ENCODE peak calls at places on chromosomes 3 and 15, in six cellular contexts. I is astrocyte, B is right cardiac atrium, S is tibial nerve, E is ovary, H is aorta. W is an unnamed sample.

GRCh38 chr3:133536635-133536980 is 36.9 kb upstream of the CDV3 start:
- DNase-seq in I (no peak), B (peak; percentile 48), S (no peak), E (no peak), H (no peak), W (no peak)

GRCh38 chr3:71928215-71928614 is 143.3 kb upstream of the PROK2 start:
- DNase-seq in I (no peak), B (no peak), S (no peak), E (no peak), H (no peak), W (no peak)

GRCh38 chr3:25155696-25156471 is 272.2 kb upstream of the RARB start:
- DNase-seq in I (peak; percentile 77), B (no peak), S (no peak), E (no peak), H (no peak), W (no peak)

GRCh38 chr3:46378426-46378942 is 7.7 kb downstream of the CCR5 start:
- DNase-seq in I (peak; percentile 17), B (peak; percentile 83), S (peak; percentile 35), E (peak; percentile 50), H (peak; percentile 82), W (peak; percentile 67)

GRCh38 chr15:93719941-93720351 is 511.4 kb upstream of the MCTP2 start:
- DNase-seq in I (peak; percentile 52), B (no peak), S (no peak), E (no peak), H (no peak), W (no peak)

GRCh38 chr3:11140054-11140712 is 14.1 kb upstream of the HRH1 start:
- DNase-seq in I (peak; percentile 91), B (peak; percentile 66), S (peak; percentile 49), E (no peak), H (peak; percentile 79), W (peak; percentile 45)

GRCh38 chr3:183579967-183580720 is 24.6 kb upstream of the KLHL6 start:
- DNase-seq in I (no peak), B (peak; percentile 61), S (no peak), E (peak; percentile 64), H (no peak), W (peak; percentile 38)

GRCh38 chr3:138362536-138362935 is 14.2 kb downstream of the MRAS start:
- DNase-seq in I (no peak), B (no peak), S (no peak), E (no peak), H (no peak), W (no peak)

GRCh38 chr3:159186581-159186980 is 384.7 kb downstream of the MFSD1 start:
- DNase-seq in I (no peak), B (no peak), S (no peak), E (no peak), H (no peak), W (no peak)

GRCh38 chr3:184789314-184789998 is 22.5 kb upstream of the VPS8 start:
- DNase-seq in I (no peak), B (no peak), S (no peak), E (no peak), H (no peak), W (no peak)

GRCh38 chr3:38039101-38039898 is at the start of gene DLEC1:
- DNase-seq in I (peak; percentile 47), B (peak; percentile 92), S (no peak), E (peak; percentile 76), H (peak; percentile 88), W (peak; percentile 65)

GRCh38 chr3:194255252-194256039 is 95.7 kb downstream of the CPN2 start:
- DNase-seq in I (no peak), B (peak; percentile 93), S (no peak), E (no peak), H (peak; percentile 83), W (peak; percentile 82)

GRCh38 chr3:47365213-47366153 is 15.3 kb upstream of the PTPN23 start:
- DNase-seq in I (peak; percentile 71), B (no peak), S (no peak), E (no peak), H (peak; percentile 66), W (no peak)

GRCh38 chr15:90400005-90400758 is 12.1 kb downstream of the IQGAP1 start:
- DNase-seq in I (no peak), B (no peak), S (no peak), E (no peak), H (no peak), W (no peak)

GRCh38 chr15:90402806-90403205 is 14.8 kb downstream of the IQGAP1 start:
- DNase-seq in I (no peak), B (no peak), S (no peak), E (no peak), H (no peak), W (no peak)

GRCh38 chr15:90400759-90401314 is 12.8 kb downstream of the IQGAP1 start:
- DNase-seq in I (peak; percentile 98), B (peak; percentile 82), S (no peak), E (peak; percentile 61), H (peak; percentile 83), W (peak; percentile 63)

GRCh38 chr15:90401499-90401898 is 13.5 kb downstream of the IQGAP1 start:
- DNase-seq in I (no peak), B (no peak), S (no peak), E (no peak), H (no peak), W (no peak)

DNA sequence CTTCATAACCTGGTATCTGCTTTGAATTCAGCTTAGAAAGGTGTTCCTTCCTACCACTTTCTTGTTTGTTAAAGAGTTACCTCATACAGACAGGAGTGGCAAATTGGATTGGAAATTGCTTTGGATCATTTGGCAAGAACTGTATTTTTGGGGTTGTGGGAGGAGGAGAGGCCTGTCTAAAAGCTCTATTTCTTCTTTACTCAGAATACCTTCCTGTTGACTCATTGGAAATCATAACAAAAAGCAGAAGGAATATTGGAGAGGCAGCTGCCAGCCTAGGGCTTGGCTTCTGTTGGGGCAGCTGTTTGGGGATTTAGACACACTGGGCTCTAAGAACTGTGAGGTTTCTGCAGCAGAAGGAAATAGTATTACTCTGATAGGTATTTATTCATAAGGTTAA is 14.2 kb downstream of the IQGAP1 start:
- DNase-seq in I (peak; percentile 86), B (peak; percentile 82), S (no peak), E (no peak), H (peak; percentile 80), W (no peak)
- H3K4me1 ChIP-seq in I (peaks cover 53% of the 10 kb centered on the region), B (peaks cover 13% of the 10 kb centered on the region), S (peaks cover 39% of the 10 kb centered on the region), E (peaks cover 22% of the 10 kb centered on the region), H (peaks cover 12% of the 10 kb centered on the region), W (peaks cover 55% of the 10 kb centered on the region)

GRCh38 chr3:22450785-22451400 is 699.9 kb upstream of the ZNF385D start:
- DNase-seq in I (peak; percentile 44), B (no peak), S (no peak), E (no peak), H (no peak), W (no peak)
- H3K4me3 ChIP-seq in I (no peak overlapping the region), B (no peak overlapping the region), S (no peak overlapping the region), E (no peak overlapping the region), H (no peak overlapping the region), W (no peak overlapping the region)

GRCh38 chr3:57278237-57278636 is 14.2 kb downstream of the ASB14 start:
- DNase-seq in I (no peak), B (no peak), S (no peak), E (no peak), H (no peak), W (no peak)
- H3K4me1 ChIP-seq in I (peaks cover 4% of the 10 kb centered on the region), B (no peaks in the 10 kb centered on the region), S (no peaks in the 10 kb centered on the region), E (no peaks in the 10 kb centered on the region), H (no peaks in the 10 kb centered on the region), W (no peaks in the 10 kb centered on the region)

DNA sequence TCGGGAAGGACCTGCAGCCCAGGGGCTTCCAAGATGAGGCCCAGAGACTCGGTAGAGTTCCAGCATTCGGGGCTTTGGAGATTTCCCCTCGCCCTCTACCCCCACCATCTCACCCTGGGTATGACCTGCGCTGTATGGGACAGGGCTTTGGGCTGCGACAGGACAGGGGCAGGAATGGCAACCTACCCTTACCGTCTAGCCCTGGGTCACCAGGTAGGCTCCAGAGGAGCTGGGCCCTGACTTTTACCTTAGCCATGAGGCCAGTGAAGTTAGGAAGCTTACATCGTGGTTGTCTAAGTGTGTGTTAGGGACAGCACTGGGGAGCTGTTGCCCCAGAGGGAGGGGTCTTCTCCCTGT is 683 bp downstream of the PPM1M start:
- DNase-seq in I (no peak), B (no peak), S (no peak), E (no peak), H (no peak), W (no peak)
- H3K4me3 ChIP-seq in I (peak overlapping the region; percentile 61), B (peak overlapping the region; percentile 62), S (peak overlapping the region; percentile 62), E (peak overlapping the region; percentile 43), H (peak overlapping the region; percentile 69), W (peak overlapping the region; percentile 76)

GRCh38 chr15:67134577-67135492 is 69.4 kb downstream of the SMAD3 start:
- DNase-seq in I (no peak), B (no peak), S (no peak), E (no peak), H (no peak), W (no peak)
- H3K4me1 ChIP-seq in I (peaks cover 50% of the 10 kb centered on the region), B (peaks cover 33% of the 10 kb centered on the region), S (peaks cover 69% of the 10 kb centered on the region), E (peaks cover 48% of the 10 kb centered on the region), H (peaks cover 5% of the 10 kb centered on the region), W (peaks cover 45% of the 10 kb centered on the region)

DNA sequence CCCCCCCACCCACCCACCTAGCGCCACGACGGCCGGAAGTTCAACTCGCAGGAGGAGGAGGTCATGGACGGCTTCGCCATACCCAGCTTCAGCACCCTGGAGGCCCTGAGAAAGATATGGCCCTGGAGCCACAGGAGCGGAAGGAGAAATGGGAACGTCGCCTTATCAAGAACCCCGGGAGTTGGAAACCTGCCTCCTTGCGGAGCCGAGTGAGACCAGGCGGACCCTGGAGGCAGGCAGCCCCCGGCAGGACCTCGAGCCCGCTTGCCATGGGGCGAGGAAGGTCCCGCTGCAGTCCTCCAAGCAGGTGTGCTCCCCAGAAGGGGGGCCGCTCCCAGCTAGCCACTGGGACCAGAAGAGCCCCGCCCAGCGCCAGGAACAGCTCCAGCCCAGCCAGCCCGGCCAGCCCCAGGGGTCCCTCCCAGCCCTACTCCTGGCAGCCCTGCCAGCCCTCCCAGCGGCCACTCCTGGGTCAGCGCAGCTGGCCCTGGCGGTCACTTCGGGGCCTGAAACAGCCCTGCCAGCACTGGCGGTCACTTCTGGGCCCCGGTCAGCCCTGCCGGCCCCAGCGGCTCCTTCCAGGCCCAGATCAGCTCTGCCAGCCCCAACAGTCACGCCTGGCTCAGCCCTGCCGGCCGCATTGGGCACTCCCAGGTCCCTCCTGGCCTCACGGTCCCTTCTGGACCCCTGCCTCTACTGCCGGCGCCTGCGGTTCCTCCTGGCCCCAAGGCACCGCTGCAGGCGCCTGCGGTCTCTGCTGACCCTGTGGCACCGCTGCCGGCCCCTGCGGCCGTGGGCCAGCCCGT is 10.3 kb upstream of the ROPN1B start:
- DNase-seq in I (no peak), B (peak; percentile 45), S (no peak), E (no peak), H (no peak), W (no peak)
- H3K4me3 ChIP-seq in I (no peak overlapping the region), B (peak overlapping the region; percentile 54), S (no peak overlapping the region), E (no peak overlapping the region), H (no peak overlapping the region), W (no peak overlapping the region)

GRCh38 chr15:74013374-74013893 is 18.9 kb downstream of the PML start:
- DNase-seq in I (no peak), B (no peak), S (no peak), E (no peak), H (no peak), W (no peak)
- H3K4me1 ChIP-seq in I (no peaks in the 10 kb centered on the region), B (peaks cover 17% of the 10 kb centered on the region), S (peaks cover 11% of the 10 kb centered on the region), E (peaks cover 11% of the 10 kb centered on the region), H (peaks cover 1% of the 10 kb centered on the region), W (peaks cover 50% of the 10 kb centered on the region)

DNA sequence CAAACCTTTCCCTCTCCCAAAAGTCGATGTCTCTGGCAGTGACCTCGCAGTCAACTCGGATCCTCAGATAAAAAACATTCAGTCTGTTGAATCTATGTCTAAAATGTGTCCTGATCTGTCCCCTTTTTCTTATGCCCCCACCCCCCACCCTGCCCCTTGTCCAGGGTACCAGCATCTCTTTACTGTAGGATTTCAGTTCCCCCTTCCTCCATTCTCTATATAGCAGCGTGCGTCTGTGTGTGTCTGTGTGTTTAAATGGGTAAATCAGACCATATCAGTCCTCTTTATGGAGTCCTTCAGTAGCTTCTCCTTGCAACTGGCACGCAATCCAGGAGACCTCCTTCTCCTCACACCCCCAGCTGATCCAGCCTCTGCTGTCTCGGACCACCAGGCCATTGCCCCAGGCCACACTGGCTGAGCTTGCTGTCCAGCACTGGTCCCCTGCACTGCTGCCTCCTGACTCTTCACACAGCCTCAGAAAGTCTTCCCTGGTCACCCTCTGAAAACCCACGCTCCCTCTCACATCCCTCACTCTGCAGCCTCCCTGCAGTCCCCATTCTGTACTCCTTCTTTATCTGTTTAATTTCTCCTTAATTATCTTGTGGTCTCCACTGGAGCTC is 1.5 kb downstream of the LRRK1 start:
- DNase-seq in I (no peak), B (no peak), S (no peak), E (no peak), H (no peak), W (no peak)
- H3K4me3 ChIP-seq in I (no peak overlapping the region), B (no peak overlapping the region), S (no peak overlapping the region), E (no peak overlapping the region), H (no peak overlapping the region), W (no peak overlapping the region)